ENCODE peak calls at places on chromosomes 7 and 10, in nine cellular contexts. T is Panc1; J is dermis microvascular lymphatic vessel endothelial cell; E is AG10803; Y is mesenteric fat pad; N is stimulated activated CD4-positive, alpha-beta T cell treated with anti-CD3 and anti-CD28 coated beads, Interleukin-4, amount 100 ng/mL, for 48 hours; O is right cardiac atrium; Z is heart left ventricle; X is ACHN. A is an unnamed sample.

GRCh38 chr7:74324499-74325229 is 35.5 kb downstream of the CLIP2 start:
- DNase-seq in T (no peak), J (no peak), E (no peak), Y (no peak), N (no peak), O (peak; percentile 83), Z (peak; percentile 39), X (no peak), A (no peak)

GRCh38 chr7:117937726-117938483 is 64.7 kb upstream of the CTTNBP2 start:
- DNase-seq in T (no peak), J (no peak), E (no peak), Y (no peak), N (no peak), O (no peak), Z (no peak), X (no peak), A (no peak)

GRCh38 chr7:43112941-43113621 is 634 bp downstream of the HECW1 start:
- DNase-seq in T (no peak), J (no peak), E (peak; percentile 56), Y (no peak), N (no peak), O (peak; percentile 63), Z (no peak), X (peak; percentile 26), A (peak; percentile 8)

GRCh38 chr7:139656387-139656786 is 121.4 kb downstream of the HIPK2 start:
- DNase-seq in T (no peak), J (no peak), E (no peak), Y (no peak), N (no peak), O (no peak), Z (no peak), X (no peak), A (no peak)

GRCh38 chr7:151448261-151449252 is 8.6 kb upstream of the CRYGN start:
- DNase-seq in T (no peak), J (peak; percentile 25), E (peak; percentile 46), Y (peak; percentile 90), N (peak; percentile 52), O (peak; percentile 87), Z (peak; percentile 68), X (peak; percentile 75), A (no peak)

GRCh38 chr10:117535045-117535751 is 7.3 kb upstream of the EMX2 start:
- DNase-seq in T (no peak), J (no peak), E (no peak), Y (no peak), N (no peak), O (peak; percentile 66), Z (no peak), X (no peak), A (no peak)

GRCh38 chr10:66833023-66833422 is 92.8 kb upstream of the LRRTM3 start:
- DNase-seq in T (no peak), J (no peak), E (no peak), Y (no peak), N (no peak), O (no peak), Z (no peak), X (no peak), A (no peak)

GRCh38 chr7:130063036-130063435 is 7.3 kb upstream of the KLHDC10 start:
- DNase-seq in T (no peak), J (no peak), E (peak; percentile 19), Y (no peak), N (peak; percentile 74), O (peak; percentile 69), Z (no peak), X (peak; percentile 64), A (no peak)

GRCh38 chr10:114087655-114088054 is 44.0 kb downstream of the ADRB1 start:
- DNase-seq in T (no peak), J (no peak), E (no peak), Y (no peak), N (no peak), O (no peak), Z (no peak), X (no peak), A (no peak)

GRCh38 chr7:31105256-31105950 is 53.3 kb downstream of the ADCYAP1R1 start:
- DNase-seq in T (no peak), J (no peak), E (no peak), Y (peak; percentile 49), N (no peak), O (no peak), Z (no peak), X (no peak), A (no peak)

A was measured in LNCaP clone FGC.